ENCODE peak calls at places on chromosomes 4 and X, in six cellular contexts. T, U, Q, X, R and W are unnamed samples.

GRCh38 chrX:63809158-63809557 is 24.1 kb upstream of the ARHGEF9 start:
- DNase-seq in U (no peak), X (no peak), R (no peak), Q (no peak), T (no peak), W (no peak)

GRCh38 chrX:101462892-101463291 is 22.4 kb upstream of the ARMCX4 start:
- DNase-seq in X (no peak), U (no peak), R (peak; percentile 10), T (no peak), Q (no peak), W (no peak)

GRCh38 chrX:31132803-31133202 is 61.0 kb upstream of the FTHL17 start:
- DNase-seq in U (no peak), T (no peak), X (no peak), R (no peak), Q (no peak), W (no peak)

GRCh38 chr4:144910753-144911152 is 187.2 kb downstream of the ANAPC10 start:
- DNase-seq in Q (no peak), T (no peak), X (no peak), R (no peak), U (no peak), W (no peak)

GRCh38 chrX:2427147-2427546 is 73.6 kb downstream of the DHRSX start:
- DNase-seq in U (no peak), R (no peak), X (no peak), T (no peak), Q (no peak), W (no peak)

GRCh38 chrX:154890990-154891639 is 5.0 kb downstream of the F8A1 start:
- DNase-seq in T (no peak), U (no peak), Q (no peak), X (no peak), R (no peak), W (no peak)

GRCh38 chr4:128635141-128635911 is 174.2 kb upstream of the JADE1 start:
- DNase-seq in T (peak; percentile 39), R (peak; percentile 15), U (no peak), X (no peak), Q (no peak), W (no peak)

GRCh38 chr4:176538217-176538925 is 218.6 kb downstream of the SPCS3 start:
- DNase-seq in X (no peak), Q (no peak), R (no peak), T (no peak), U (no peak), W (no peak)

GRCh38 chrX:19280636-19281035 is 63.1 kb upstream of the PDHA1 start:
- DNase-seq in Q (no peak), U (no peak), T (no peak), R (no peak), X (no peak), W (no peak)

GRCh38 chr4:153222790-153223417 is 18.7 kb downstream of the TRIM2 start:
- DNase-seq in R (no peak), T (no peak), Q (no peak), X (no peak), U (no peak), W (peak; percentile 33)

GRCh38 chr4:177484613-177485021 is 42.4 kb upstream of the AGA start:
- DNase-seq in R (peak; percentile 17), U (no peak), Q (no peak), T (no peak), X (no peak), W (no peak)

GRCh38 chr4:8906991-8907595 is 35.5 kb upstream of the HMX1 start:
- DNase-seq in Q (no peak), T (no peak), R (no peak), X (no peak), U (no peak), W (no peak)

DNA sequence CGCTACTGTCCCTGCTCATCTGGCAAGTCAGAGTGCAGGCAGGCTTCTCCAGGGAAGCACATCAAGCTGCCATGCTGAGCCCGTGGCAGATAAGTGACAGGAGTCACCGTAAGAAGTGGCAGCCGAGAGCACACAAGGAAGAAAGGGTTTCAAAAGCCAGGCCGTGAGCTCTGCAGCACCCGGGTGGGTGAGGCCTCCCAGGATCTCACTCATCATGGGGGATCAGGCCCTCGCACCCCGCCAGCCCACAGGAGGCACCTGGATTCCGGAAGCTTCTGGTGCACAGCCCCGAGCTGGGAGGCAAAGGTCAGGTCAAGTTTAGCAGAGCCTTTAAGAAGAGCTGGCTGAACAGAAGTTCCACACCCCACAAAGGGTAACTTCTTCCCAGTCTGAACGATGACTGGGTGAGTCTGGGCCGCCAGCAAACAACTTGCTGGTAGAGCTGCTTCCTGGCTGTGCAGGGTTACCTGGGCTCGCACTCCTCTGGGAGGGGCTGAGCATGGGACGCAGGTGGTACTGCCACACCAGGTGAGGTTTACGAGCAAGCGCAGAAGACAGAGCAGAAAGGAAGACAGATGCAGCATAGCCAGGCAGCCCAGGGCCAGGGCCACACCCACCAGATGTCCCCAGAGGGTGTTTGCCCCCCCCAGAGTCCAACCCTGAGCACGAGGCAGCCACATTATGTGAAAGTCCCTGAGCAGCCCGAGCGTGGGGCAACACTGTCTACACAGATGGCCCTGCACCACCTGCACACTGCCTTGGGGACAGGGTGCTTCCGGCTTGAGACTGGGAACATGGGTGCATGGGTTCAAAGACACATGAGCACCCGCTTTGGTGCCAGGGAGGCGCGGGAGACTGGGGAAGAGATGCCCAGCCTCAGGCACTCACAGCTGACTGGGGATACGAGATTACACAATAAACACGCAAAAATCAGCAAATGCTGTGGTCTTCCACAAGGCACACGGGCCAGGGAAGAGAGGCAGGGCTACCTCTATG is 7.7 kb downstream of the CCNQ start:
- DNase-seq in U (no peak), T (no peak), R (no peak), Q (no peak), X (no peak), W (no peak)
- TF ChIP-seq TAF1 in U (no peak), T (no peak), R (no peak), Q (no peak), X (no peak), W (no peak)

GRCh38 chr4:10096201-10096975 is 20.2 kb downstream of the WDR1 start:
- DNase-seq in R (no peak), T (peak; percentile 64), X (peak; percentile 62), Q (peak; percentile 60), U (no peak), W (peak; percentile 45)
- TF ChIP-seq POLR2A in R (no peak), T (no peak), X (peak; percentile 45), Q (peak; percentile 64), U (no peak), W (peak; percentile 38)

DNA sequence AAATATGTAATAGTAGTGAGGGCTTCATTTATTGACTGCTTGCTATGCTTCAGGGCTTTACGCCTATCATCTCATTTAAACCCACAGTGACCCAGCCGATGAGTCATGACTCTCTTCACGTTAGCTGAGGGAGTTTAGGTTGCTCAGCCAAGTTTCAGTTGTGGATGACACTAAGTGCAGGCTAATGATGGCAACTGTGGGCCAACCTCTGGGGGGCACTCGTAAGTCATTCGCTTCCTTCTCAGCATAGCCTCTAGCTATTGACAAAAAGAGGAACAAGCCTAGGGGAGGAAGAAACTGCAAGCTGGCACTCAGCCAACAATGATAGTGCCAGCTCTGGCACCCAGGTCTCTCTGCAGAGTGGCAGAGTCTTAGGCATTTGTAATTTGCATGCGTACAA is 325.0 kb downstream of the ARHGAP10 start:
- DNase-seq in R (no peak), T (peak; percentile 22), Q (peak; percentile 95), X (peak; percentile 21), U (peak; percentile 25), W (no peak)
- TF ChIP-seq TAF1 in R (no peak), T (no peak), Q (no peak), X (no peak), U (no peak), W (no peak)

GRCh38 chrX:129647588-129648410 is 7.0 kb downstream of the APLN start:
- DNase-seq in U (no peak), T (no peak), X (no peak), Q (no peak), R (no peak), W (no peak)
- TF ChIP-seq POLR2A in U (no peak), T (no peak), X (no peak), Q (no peak), R (no peak), W (no peak)